ENCODE peak calls at places on chromosomes 7 and 10, in four cellular contexts. X is H1, Z is HepG2, G is HCT116. O is an unnamed sample.

GRCh38 chr10:33247221-33247907 is 87.1 kb downstream of the NRP1 start:
- DNase-seq in G (no peak), X (no peak), Z (no peak), O (no peak)

GRCh38 chr7:35694161-35694783 is 663 bp downstream of the HERPUD2 start:
- DNase-seq in X (no peak), G (no peak), Z (no peak), O (no peak)

GRCh38 chr7:152424348-152425108 is 11.3 kb downstream of the KMT2C start:
- DNase-seq in X (no peak), Z (no peak), G (no peak), O (no peak)

GRCh38 chr10:116770281-116770680 is 27.9 kb upstream of the HSPA12A start:
- DNase-seq in X (no peak), G (no peak), Z (no peak), O (no peak)

GRCh38 chr7:21154592-21154991 is 273.3 kb upstream of the SP4 start:
- DNase-seq in G (no peak), Z (no peak), X (no peak), O (no peak)

GRCh38 chr7:155761162-155761561 is 51.1 kb downstream of the SHH start:
- DNase-seq in Z (no peak), X (no peak), G (no peak), O (no peak)

GRCh38 chr10:116272497-116273221 is at the start of gene GFRA1:
- DNase-seq in G (no peak), X (no peak), Z (no peak), O (no peak)

GRCh38 chr10:61302124-61302523 is 151.1 kb downstream of the TMEM26 start:
- DNase-seq in Z (no peak), G (no peak), X (no peak), O (no peak)

GRCh38 chr7:65463184-65463583 is 89.5 kb downstream of the ZNF92 start:
- DNase-seq in G (no peak), X (no peak), Z (no peak), O (no peak)

GRCh38 chr10:63554666-63555065 is 33.5 kb downstream of the REEP3 start:
- DNase-seq in G (peak), X (no peak), Z (no peak), O (peak)

GRCh38 chr7:50397971-50398324 is 52.2 kb downstream of the FIGNL1 start:
- DNase-seq in G (no peak), Z (no peak), X (no peak), O (no peak)

GRCh38 chr10:86580549-86580886 is 58.9 kb upstream of the WAPL start:
- DNase-seq in Z (no peak), G (no peak), X (no peak), O (no peak)

GRCh38 chr10:96044686-96045085 is 1.3 kb downstream of the CCNJ start:
- DNase-seq in X (no peak), G (no peak), Z (peak), O (no peak)

GRCh38 chr10:96043895-96044580 is 655 bp downstream of the CCNJ start:
- DNase-seq in Z (peak), X (no peak), G (no peak), O (no peak)

GRCh38 chr10:96046546-96046945 is 3.2 kb downstream of the CCNJ start:
- DNase-seq in Z (no peak), G (no peak), X (no peak), O (no peak)

GRCh38 chr10:96049340-96049739 is 6.0 kb downstream of the CCNJ start:
- DNase-seq in G (no peak), Z (no peak), X (no peak), O (no peak)

DNA sequence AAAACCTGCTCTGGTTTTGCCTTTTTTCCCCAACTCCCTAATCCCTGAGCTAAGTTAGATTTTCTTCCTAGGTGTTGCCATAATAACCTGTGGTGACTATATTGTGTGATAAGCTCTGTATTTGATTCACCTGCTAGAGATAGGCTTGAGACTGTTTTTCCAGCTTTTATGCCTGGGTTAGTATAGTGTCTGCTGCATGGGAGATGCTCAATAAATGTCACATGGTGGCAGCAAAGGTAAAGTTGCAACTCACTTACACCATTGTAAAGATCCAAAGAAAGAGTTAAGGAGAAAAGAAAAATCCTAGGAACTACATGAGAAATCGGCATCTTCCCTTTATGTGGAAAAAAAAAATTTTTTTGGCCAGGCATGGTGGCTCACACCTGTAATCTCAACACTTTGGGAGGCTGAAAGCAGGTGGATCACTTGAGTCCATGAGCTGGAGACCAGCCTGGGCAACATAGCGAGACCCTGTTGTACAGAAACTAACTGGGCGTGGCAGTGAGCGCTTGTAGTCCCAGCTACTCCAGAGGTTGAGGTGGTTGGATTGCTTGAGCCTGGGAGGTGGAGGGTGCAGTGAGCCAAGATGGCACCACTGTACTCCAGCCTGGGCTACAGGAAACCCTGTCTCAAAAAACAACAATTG is 3.7 kb downstream of the CCNJ start:
- DNase-seq in Z (peak), X (no peak), G (no peak), O (no peak)
- H3K9ac ChIP-seq in Z (no peak), X (no peak), G (no peak), O (no peak)

DNA sequence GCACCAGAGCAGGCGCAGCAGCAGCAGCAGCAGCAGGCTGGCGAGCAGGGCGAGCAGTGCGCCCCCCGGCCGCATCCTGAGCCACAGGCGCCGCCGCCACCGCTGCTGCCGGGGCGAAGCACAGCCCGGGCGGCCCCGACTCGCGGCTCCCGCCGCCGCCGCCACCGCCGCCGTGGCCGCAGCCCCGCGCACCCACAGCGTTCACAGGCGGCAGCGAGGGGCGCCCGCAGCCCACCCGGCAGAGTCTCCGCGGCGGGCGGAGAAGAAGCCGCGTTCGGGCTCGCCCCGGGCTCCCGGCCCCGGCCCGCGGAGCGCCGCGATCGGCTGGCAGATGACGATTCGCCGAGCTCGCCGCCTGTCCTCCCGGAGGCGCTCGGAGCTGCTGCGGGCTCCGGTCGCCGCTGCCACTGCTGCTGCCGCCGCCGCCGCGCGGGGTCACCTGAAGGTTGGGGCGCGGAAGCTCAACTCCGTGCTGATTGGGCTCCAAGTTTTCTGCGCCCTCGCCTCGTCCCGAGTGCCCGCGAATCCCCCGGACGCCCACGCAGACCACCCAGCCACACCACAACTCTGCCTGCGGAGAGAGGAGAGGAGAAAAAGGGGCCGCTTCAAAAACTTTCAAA is at the start of gene ST8SIA6:
- DNase-seq in G (no peak), X (no peak), Z (no peak), O (no peak)
- TF ChIP-seq SRF in G (no peak), X (no peak), Z (no peak), O (no peak)

DNA sequence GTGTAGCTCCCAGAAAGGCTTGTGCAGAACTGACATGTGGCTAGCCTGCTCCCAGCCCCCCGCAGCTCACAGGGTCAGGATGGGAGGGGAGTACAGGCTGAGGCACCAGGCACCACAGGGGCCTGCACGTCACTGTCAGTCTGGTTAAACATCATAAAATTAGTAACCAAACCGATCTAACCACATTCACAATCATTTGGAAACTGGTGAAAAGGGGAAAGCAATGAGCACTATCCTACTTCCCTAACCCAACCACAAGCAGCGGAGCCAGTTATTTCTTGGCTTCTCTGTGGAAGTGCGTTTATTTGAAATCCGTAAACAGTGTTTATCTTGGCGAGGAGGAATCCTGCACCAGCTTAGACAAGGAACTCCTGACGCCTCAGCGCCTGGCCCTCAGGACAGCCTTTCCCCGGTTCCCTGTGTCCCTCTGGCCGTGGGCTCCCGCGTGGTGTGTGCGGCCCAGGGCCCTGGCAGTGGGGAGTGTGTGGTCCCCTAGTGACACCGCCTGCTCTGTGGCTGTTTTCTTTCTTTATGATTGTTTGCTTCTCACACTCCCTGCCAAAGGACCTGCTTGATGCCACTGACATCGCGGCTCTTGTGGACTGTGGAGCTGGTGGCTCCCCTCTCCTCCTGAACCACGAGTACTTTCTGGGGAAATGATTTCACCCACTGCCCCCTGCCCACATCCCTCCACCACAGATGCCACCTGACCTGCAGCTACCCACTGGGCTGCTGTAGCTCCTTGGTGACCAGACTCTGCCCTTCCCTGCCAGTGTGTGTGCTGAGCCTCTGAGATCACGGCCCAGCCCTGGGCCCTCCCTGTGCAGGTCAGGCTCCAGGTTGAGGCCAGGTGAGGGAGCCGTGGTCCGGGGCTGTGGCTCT is 38.0 kb downstream of the INPP5A start:
- DNase-seq in G (no peak), X (no peak), Z (no peak), O (peak)
- H3K9ac ChIP-seq in G (no peak), X (no peak), Z (no peak), O (no peak)

GRCh38 chr10:13449296-13449695 is 79.5 kb downstream of the BEND7 start:
- DNase-seq in G (no peak), X (no peak), Z (no peak), O (no peak)

GRCh38 chr10:13450078-13450477 is 78.7 kb downstream of the BEND7 start:
- DNase-seq in Z (no peak), G (no peak), X (no peak), O (no peak)

GRCh38 chr10:13458107-13458761 is 70.6 kb downstream of the BEND7 start:
- DNase-seq in G (no peak), X (no peak), Z (no peak), O (no peak)

GRCh38 chr10:13448216-13448615 is 80.6 kb downstream of the BEND7 start:
- DNase-seq in X (no peak), Z (no peak), G (no peak), O (no peak)

GRCh38 chr10:13453896-13454295 is 74.9 kb downstream of the BEND7 start:
- DNase-seq in Z (no peak), X (no peak), G (no peak), O (peak)
- TF ChIP-seq SRF in Z (no peak), X (no peak), G (no peak), O (no peak)

GRCh38 chr10:44863344-44864041 is 47.6 kb upstream of the TMEM72 start:
- DNase-seq in X (no peak), Z (no peak), G (no peak), O (no peak)

GRCh38 chr10:44865289-44865671 is 45.9 kb upstream of the TMEM72 start:
- DNase-seq in G (no peak), Z (no peak), X (no peak), O (no peak)

GRCh38 chr10:44862917-44863316 is 48.2 kb upstream of the TMEM72 start:
- DNase-seq in Z (no peak), G (no peak), X (no peak), O (no peak)

GRCh38 chr10:44864637-44865288 is 46.4 kb upstream of the TMEM72 start:
- DNase-seq in X (peak), Z (peak), G (peak), O (peak)

GRCh38 chr10:44864042-44864436 is 47.1 kb upstream of the TMEM72 start:
- DNase-seq in Z (no peak), G (no peak), X (no peak), O (no peak)
- H3K9ac ChIP-seq in Z (no peak), G (no peak), X (peak), O (no peak)

GRCh38 chr7:44694326-44694725 is 54.3 kb upstream of the ZMIZ2 start:
- DNase-seq in Z (no peak), G (no peak), X (no peak), O (no peak)

GRCh38 chr7:44694766-44695165 is 53.9 kb upstream of the ZMIZ2 start:
- DNase-seq in Z (no peak), G (no peak), X (no peak), O (no peak)

GRCh38 chr7:44695756-44696155 is 52.9 kb upstream of the ZMIZ2 start:
- DNase-seq in Z (no peak), G (no peak), X (no peak), O (no peak)

GRCh38 chr7:44696728-44697127 is 51.9 kb upstream of the ZMIZ2 start:
- DNase-seq in X (no peak), Z (no peak), G (no peak), O (no peak)

DNA sequence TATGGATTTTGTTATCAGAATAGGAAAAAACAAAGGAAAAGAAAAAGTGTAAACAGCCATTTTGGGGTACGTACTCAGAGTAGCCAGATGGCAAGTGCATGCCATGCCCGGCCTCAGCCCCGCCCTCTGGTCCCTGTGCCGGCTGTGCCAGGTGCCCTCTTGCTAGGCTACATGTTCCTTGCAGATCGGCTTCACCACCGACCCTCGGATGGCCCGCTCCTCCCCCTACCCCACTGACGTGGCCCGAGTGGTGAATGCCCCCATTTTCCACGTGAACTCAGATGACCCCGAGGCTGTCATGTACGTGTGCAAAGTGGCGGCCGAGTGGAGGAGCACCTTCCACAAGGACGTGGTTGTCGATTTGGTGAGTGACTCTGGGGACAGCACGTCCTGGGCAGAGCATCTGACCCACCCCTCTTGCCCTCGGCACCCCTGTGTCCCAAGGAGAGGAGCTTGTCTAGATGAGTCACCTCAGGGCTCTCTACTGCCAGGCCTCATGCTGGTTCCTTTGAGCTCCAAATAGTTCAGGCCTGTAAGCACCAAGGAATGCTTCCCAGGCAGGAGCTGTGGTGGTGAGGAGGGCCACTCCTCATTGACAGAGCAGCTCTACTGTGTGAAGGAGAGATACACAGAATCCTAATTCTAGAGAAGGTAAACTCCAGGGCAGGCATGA is 54.9 kb upstream of the ZMIZ2 start:
- DNase-seq in X (no peak), G (peak), Z (no peak), O (no peak)
- TF ChIP-seq SRF in X (no peak), G (no peak), Z (no peak), O (no peak)

GRCh38 chr10:3106908-3107425 is 39.6 kb downstream of the PFKP start:
- DNase-seq in X (no peak), Z (no peak), G (no peak), O (no peak)
- H3K9ac ChIP-seq in X (no peak), Z (no peak), G (no peak), O (no peak)

DNA sequence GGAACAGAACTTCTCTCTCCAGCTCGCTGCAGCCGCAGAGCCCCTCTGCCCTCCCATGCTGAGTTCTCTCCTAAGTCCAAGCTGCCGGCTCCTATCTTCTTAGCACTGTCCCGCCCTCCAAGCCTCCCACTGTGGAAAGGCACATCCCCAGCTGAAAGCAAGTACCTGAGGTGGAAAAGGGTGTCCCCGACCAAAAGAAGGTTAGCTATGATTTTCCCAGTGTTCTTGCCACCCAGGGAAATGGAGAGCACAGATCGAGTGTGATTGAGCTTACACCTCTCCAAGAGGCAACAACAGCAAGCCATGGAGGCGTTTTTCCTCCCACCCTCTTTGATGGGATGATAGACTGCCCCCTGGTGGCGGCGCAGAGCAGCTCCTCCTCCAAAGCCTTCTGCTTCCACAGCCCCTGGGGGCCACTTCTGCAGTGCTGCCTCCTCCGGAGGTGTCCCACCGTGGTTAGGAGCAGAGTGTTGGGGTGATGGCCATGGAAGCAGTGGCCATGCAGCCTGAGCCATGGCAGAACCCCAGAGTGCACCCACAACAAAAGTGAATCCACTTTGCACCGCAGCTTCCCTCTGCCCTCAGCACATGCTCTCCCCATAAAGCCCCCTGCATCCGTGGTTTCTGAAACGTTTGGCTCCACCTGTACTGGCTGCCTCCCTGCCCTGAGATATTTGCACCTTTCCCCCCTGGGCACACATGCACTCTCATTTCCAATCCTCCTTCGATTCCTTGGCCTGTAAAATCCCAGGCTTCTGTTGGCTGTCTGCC is 143.1 kb upstream of the STK17A start:
- DNase-seq in G (peak), X (peak), Z (peak), O (peak)
- TF ChIP-seq SRF in G (no peak), X (no peak), Z (no peak), O (no peak)

GRCh38 chr10:131758062-131758941 is 142.5 kb upstream of the PPP2R2D start:
- DNase-seq in G (no peak), X (no peak), Z (no peak), O (no peak)
- H3K9ac ChIP-seq in G (no peak), X (no peak), Z (no peak), O (no peak)

O was measured in GM12878.